ENCODE peak calls at places on chromosomes 1 and 21, in six cellular contexts. Y, X, L, S, U and I are unnamed samples.

GRCh38 chr1:237071641-237072420 is 29.8 kb downstream of the RYR2 start:
- DNase-seq in Y (no peak), S (no peak), X (no peak), L (no peak), U (no peak), I (no peak)

GRCh38 chr1:234933475-234933874 is 195.2 kb downstream of the TOMM20 start:
- DNase-seq in U (no peak), S (no peak), L (peak; percentile 49), X (no peak), Y (peak; percentile 14), I (no peak)

GRCh38 chr1:117466761-117467160 is 99.5 kb downstream of the MAN1A2 start:
- DNase-seq in U (no peak), Y (no peak), X (no peak), L (peak; percentile 26), S (no peak), I (no peak)

GRCh38 chr21:39666681-39667315 is 54.1 kb downstream of the B3GALT5 start:
- DNase-seq in L (no peak), U (no peak), X (no peak), Y (no peak), S (no peak), I (no peak)

GRCh38 chr1:56098956-56099355 is 480.4 kb downstream of the PLPP3 start:
- DNase-seq in S (peak; percentile 7), Y (no peak), U (no peak), X (no peak), L (no peak), I (no peak)

GRCh38 chr1:231200417-231201031 is 38.7 kb downstream of the TRIM67 start:
- DNase-seq in U (no peak), Y (no peak), S (no peak), X (no peak), L (peak; percentile 41), I (no peak)

GRCh38 chr1:242185728-242186127 is 186.8 kb upstream of the MAP1LC3C start:
- DNase-seq in U (no peak), L (no peak), S (no peak), X (no peak), Y (no peak), I (no peak)

GRCh38 chr1:43621386-43621785 is 28.6 kb upstream of the KDM4A start:
- DNase-seq in U (no peak), X (no peak), S (no peak), L (no peak), Y (no peak), I (no peak)